ENCODE peak calls at places on chromosomes 12 and 14, in five cellular contexts. One of them, this sample, is unnamed.

GRCh38 chr12:67155863-67156262 is 113.3 kb upstream of the CAND1 start:
- DNase-seq in pancreas: no peak
- DNase-seq in Kasumi-1: no peak
- DNase-seq in GM04504: no peak
- DNase-seq in heart right ventricle: no peak
- DNase-seq in this sample: no peak

GRCh38 chr12:76028649-76029277 is 2.8 kb downstream of the PHLDA1 start:
- DNase-seq in pancreas: no peak
- DNase-seq in Kasumi-1: no peak
- DNase-seq in GM04504: no peak
- DNase-seq in heart right ventricle: no peak
- DNase-seq in this sample: no peak

GRCh38 chr14:63551338-63551737 is 8.2 kb upstream of the PPP2R5E start:
- DNase-seq in pancreas: no peak
- DNase-seq in Kasumi-1: no peak
- DNase-seq in GM04504: no peak
- DNase-seq in heart right ventricle: no peak
- DNase-seq in this sample: no peak

GRCh38 chr14:95331708-95332408 is 12.2 kb upstream of the CLMN start:
- DNase-seq in pancreas: no peak
- DNase-seq in Kasumi-1: no peak
- DNase-seq in GM04504: no peak
- DNase-seq in heart right ventricle: no peak
- DNase-seq in this sample: no peak

GRCh38 chr12:112848972-112849371 is 57.4 kb downstream of the RPH3A start:
- DNase-seq in pancreas: no peak
- DNase-seq in Kasumi-1: no peak
- DNase-seq in GM04504: no peak
- DNase-seq in heart right ventricle: no peak
- DNase-seq in this sample: no peak

GRCh38 chr14:23327947-23328744 is 6.9 kb downstream of the PABPN1 start:
- DNase-seq in pancreas: no peak
- DNase-seq in Kasumi-1: peak
- DNase-seq in GM04504: no peak
- DNase-seq in heart right ventricle: peak
- DNase-seq in this sample: peak

GRCh38 chr12:126224032-126224431 is 1158.8 kb downstream of the AACS start:
- DNase-seq in pancreas: no peak
- DNase-seq in Kasumi-1: no peak
- DNase-seq in GM04504: no peak
- DNase-seq in heart right ventricle: no peak
- DNase-seq in this sample: no peak

GRCh38 chr12:103821773-103822172 is 19.3 kb downstream of the NT5DC3 start:
- DNase-seq in pancreas: no peak
- DNase-seq in Kasumi-1: no peak
- DNase-seq in GM04504: no peak
- DNase-seq in heart right ventricle: no peak
- DNase-seq in this sample: no peak

GRCh38 chr14:67586302-67586701 is 13.8 kb downstream of the PIGH start:
- DNase-seq in pancreas: no peak
- DNase-seq in Kasumi-1: no peak
- DNase-seq in GM04504: no peak
- DNase-seq in heart right ventricle: no peak
- DNase-seq in this sample: no peak

GRCh38 chr12:26268841-26269553 is 73.6 kb downstream of the SSPN start:
- DNase-seq in pancreas: no peak
- DNase-seq in Kasumi-1: no peak
- DNase-seq in GM04504: no peak
- DNase-seq in heart right ventricle: no peak
- DNase-seq in this sample: no peak

GRCh38 chr14:22202313-22202712 is 386.7 kb downstream of the DAD1 start:
- DNase-seq in pancreas: no peak
- DNase-seq in Kasumi-1: no peak
- DNase-seq in GM04504: no peak
- DNase-seq in heart right ventricle: no peak
- DNase-seq in this sample: no peak

GRCh38 chr14:94291906-94292525 is 1.1 kb downstream of the SERPINA10 start:
- DNase-seq in pancreas: no peak
- DNase-seq in Kasumi-1: no peak
- DNase-seq in GM04504: no peak
- DNase-seq in heart right ventricle: no peak
- DNase-seq in this sample: no peak

GRCh38 chr12:121592323-121592722 is 11.5 kb upstream of the KDM2B start:
- DNase-seq in pancreas: no peak
- DNase-seq in Kasumi-1: no peak
- DNase-seq in GM04504: no peak
- DNase-seq in heart right ventricle: no peak
- DNase-seq in this sample: no peak

GRCh38 chr12:96401061-96401871 is 1.0 kb upstream of the CDK17 start:
- DNase-seq in pancreas: no peak
- DNase-seq in Kasumi-1: peak
- DNase-seq in GM04504: peak
- DNase-seq in heart right ventricle: peak
- DNase-seq in this sample: peak

GRCh38 chr12:33588082-33588712 is 148.6 kb upstream of the SYT10 start:
- DNase-seq in pancreas: no peak
- DNase-seq in Kasumi-1: peak
- DNase-seq in GM04504: no peak
- DNase-seq in heart right ventricle: peak
- DNase-seq in this sample: no peak

GRCh38 chr14:59407246-59407615 is 57.9 kb downstream of the GPR135 start:
- DNase-seq in pancreas: no peak
- DNase-seq in Kasumi-1: no peak
- DNase-seq in GM04504: peak
- DNase-seq in heart right ventricle: no peak
- DNase-seq in this sample: no peak

GRCh38 chr14:72559227-72559626 is 334.7 kb downstream of the DPF3 start:
- DNase-seq in pancreas: no peak
- DNase-seq in Kasumi-1: no peak
- DNase-seq in GM04504: no peak
- DNase-seq in heart right ventricle: no peak
- DNase-seq in this sample: no peak

GRCh38 chr14:87133073-87133815 is 859.7 kb downstream of the GALC start:
- DNase-seq in pancreas: no peak
- DNase-seq in Kasumi-1: no peak
- DNase-seq in GM04504: peak
- DNase-seq in heart right ventricle: peak
- DNase-seq in this sample: no peak

GRCh38 chr14:53010193-53010592 is 59.3 kb upstream of the FERMT2 start:
- DNase-seq in pancreas: no peak
- DNase-seq in Kasumi-1: no peak
- DNase-seq in GM04504: no peak
- DNase-seq in heart right ventricle: no peak
- DNase-seq in this sample: no peak

GRCh38 chr12:5889381-5890047 is 55.5 kb downstream of the ANO2 start:
- DNase-seq in pancreas: no peak
- DNase-seq in Kasumi-1: no peak
- DNase-seq in GM04504: no peak
- DNase-seq in heart right ventricle: no peak
- DNase-seq in this sample: no peak

GRCh38 chr14:65927871-65928270 is 515.3 kb downstream of the FUT8 start:
- DNase-seq in pancreas: no peak
- DNase-seq in Kasumi-1: no peak
- DNase-seq in GM04504: no peak
- DNase-seq in heart right ventricle: no peak
- DNase-seq in this sample: no peak

GRCh38 chr12:90823859-90824258 is 131.1 kb downstream of the CCER1 start:
- DNase-seq in pancreas: peak
- DNase-seq in Kasumi-1: no peak
- DNase-seq in GM04504: no peak
- DNase-seq in heart right ventricle: no peak
- DNase-seq in this sample: no peak

GRCh38 chr12:27076468-27076867 is 5.9 kb downstream of the C12orf71 start:
- DNase-seq in pancreas: no peak
- DNase-seq in Kasumi-1: no peak
- DNase-seq in GM04504: no peak
- DNase-seq in heart right ventricle: no peak
- DNase-seq in this sample: no peak

GRCh38 chr12:111616177-111616623 is 17.1 kb upstream of the ATXN2 start:
- DNase-seq in pancreas: no peak
- DNase-seq in Kasumi-1: no peak
- DNase-seq in GM04504: no peak
- DNase-seq in heart right ventricle: no peak
- DNase-seq in this sample: no peak

GRCh38 chr12:70876952-70877351 is 43.6 kb downstream of the PTPRR start:
- DNase-seq in pancreas: no peak
- DNase-seq in Kasumi-1: no peak
- DNase-seq in GM04504: no peak
- DNase-seq in heart right ventricle: no peak
- DNase-seq in this sample: no peak

GRCh38 chr14:67952786-67953185 is 133.2 kb downstream of the RAD51B start:
- DNase-seq in pancreas: no peak
- DNase-seq in Kasumi-1: no peak
- DNase-seq in GM04504: no peak
- DNase-seq in heart right ventricle: no peak
- DNase-seq in this sample: no peak